ENCODE peak calls at places on chromosomes 6 and 20, in eight cellular contexts. Q is COR-L47; M is aorta; I is hepatic stellate cell; H is H7; K is stimulated activated CD4-positive, alpha-beta T cell treated with anti-CD3 and anti-CD28 coated beads, TNF-alpha, amount 100 ng/mL, for 1 hour; O is activated T-cell treated with anti-CD3 and anti-CD28 coated beads, Interleukin-2, amount 50 U/mL, for 72 hours; R is germinal center. C is an unnamed sample.

GRCh38 chr6:37279366-37280134 is 21.6 kb upstream of the TMEM217 start:
- DNase-seq in H (no peak), R (no peak), M (no peak), I (peak), K (no peak), Q (no peak), O (no peak), C (no peak)

GRCh38 chr6:117615981-117616961 is 14.0 kb upstream of the GOPC start:
- DNase-seq in O (peak), Q (no peak), I (no peak), M (no peak), K (no peak), R (no peak), H (peak), C (peak)

GRCh38 chr6:128515550-128516513 is 4.6 kb downstream of the PTPRK start:
- DNase-seq in R (no peak), I (no peak), O (no peak), K (no peak), Q (no peak), M (no peak), H (no peak), C (no peak)

GRCh38 chr20:48535556-48535955 is 292.2 kb downstream of the PREX1 start:
- DNase-seq in R (no peak), I (no peak), O (no peak), M (no peak), H (no peak), K (no peak), Q (no peak), C (no peak)

GRCh38 chr6:45746046-45746445 is 269.6 kb downstream of the CLIC5 start:
- DNase-seq in O (no peak), K (no peak), Q (no peak), H (no peak), R (no peak), M (no peak), I (no peak), C (no peak)

GRCh38 chr6:169141706-169142705 is 111.6 kb downstream of the THBS2 start:
- DNase-seq in H (no peak), O (no peak), R (no peak), I (peak), K (no peak), Q (no peak), M (no peak), C (no peak)

GRCh38 chr6:97026298-97026697 is 101.8 kb downstream of the KLHL32 start:
- DNase-seq in R (no peak), Q (peak), O (no peak), M (no peak), K (no peak), H (no peak), I (no peak), C (no peak)

GRCh38 chr6:45427632-45428031 is 49.9 kb upstream of the SUPT3H start:
- DNase-seq in Q (no peak), O (no peak), H (no peak), I (no peak), M (no peak), R (no peak), K (no peak), C (no peak)